ENCODE peak calls at places on chromosomes 4 and X, in ten cellular contexts. One of them, this sample, is unnamed.

GRCh38 chr4:7894677-7895181 is 44.9 kb downstream of the AFAP1 start:
- DNase-seq in choroid plexus epithelial cell: no peak
- DNase-seq in stimulated activated CD4-positive, alpha-beta T cell treated with anti-CD3 and anti-CD28 coated beads, Interleukin-12 subunit alpha, Interleukin-12 subunit beta, amount 100 ng/mL, for 4 hours: no peak
- DNase-seq in fibroblast of lung: no peak
- DNase-seq in CD14-positive monocyte: no peak
- DNase-seq in effector CD4-positive, alpha-beta T cell: no peak
- DNase-seq in kidney glomerular epithelial cell: no peak
- DNase-seq in AG20443: no peak
- DNase-seq in astrocyte of the spinal cord: no peak
- DNase-seq in activated naive CD4-positive, alpha-beta T cell treated with anti-CD3 and anti-CD28 coated beads, Interleukin-2, amount 50 U/mL, for 16 hours: no peak
- DNase-seq in this sample: no peak

GRCh38 chrX:19628006-19628575 is 112.8 kb upstream of the MAP3K15 start:
- DNase-seq in CD14-positive monocyte: no peak
- DNase-seq in kidney glomerular epithelial cell: no peak
- DNase-seq in activated naive CD4-positive, alpha-beta T cell treated with anti-CD3 and anti-CD28 coated beads, Interleukin-2, amount 50 U/mL, for 16 hours: no peak
- DNase-seq in AG20443: peak
- DNase-seq in astrocyte of the spinal cord: peak
- DNase-seq in fibroblast of lung: peak
- DNase-seq in choroid plexus epithelial cell: no peak
- DNase-seq in stimulated activated CD4-positive, alpha-beta T cell treated with anti-CD3 and anti-CD28 coated beads, Interleukin-12 subunit alpha, Interleukin-12 subunit beta, amount 100 ng/mL, for 4 hours: no peak
- DNase-seq in effector CD4-positive, alpha-beta T cell: no peak
- DNase-seq in this sample: no peak

GRCh38 chr4:133146192-133146573 is 2.9 kb upstream of the PCDH10 start:
- DNase-seq in kidney glomerular epithelial cell: no peak
- DNase-seq in effector CD4-positive, alpha-beta T cell: no peak
- DNase-seq in CD14-positive monocyte: no peak
- DNase-seq in astrocyte of the spinal cord: no peak
- DNase-seq in choroid plexus epithelial cell: no peak
- DNase-seq in AG20443: no peak
- DNase-seq in activated naive CD4-positive, alpha-beta T cell treated with anti-CD3 and anti-CD28 coated beads, Interleukin-2, amount 50 U/mL, for 16 hours: no peak
- DNase-seq in stimulated activated CD4-positive, alpha-beta T cell treated with anti-CD3 and anti-CD28 coated beads, Interleukin-12 subunit alpha, Interleukin-12 subunit beta, amount 100 ng/mL, for 4 hours: no peak
- DNase-seq in fibroblast of lung: no peak
- DNase-seq in this sample: no peak

GRCh38 chr4:128524311-128524710 is 236.7 kb upstream of the PGRMC2 start:
- DNase-seq in CD14-positive monocyte: no peak
- DNase-seq in AG20443: peak
- DNase-seq in stimulated activated CD4-positive, alpha-beta T cell treated with anti-CD3 and anti-CD28 coated beads, Interleukin-12 subunit alpha, Interleukin-12 subunit beta, amount 100 ng/mL, for 4 hours: no peak
- DNase-seq in kidney glomerular epithelial cell: peak
- DNase-seq in choroid plexus epithelial cell: peak
- DNase-seq in activated naive CD4-positive, alpha-beta T cell treated with anti-CD3 and anti-CD28 coated beads, Interleukin-2, amount 50 U/mL, for 16 hours: no peak
- DNase-seq in effector CD4-positive, alpha-beta T cell: no peak
- DNase-seq in astrocyte of the spinal cord: peak
- DNase-seq in fibroblast of lung: peak
- DNase-seq in this sample: no peak

GRCh38 chrX:29090811-29091210 is 503.6 kb downstream of the IL1RAPL1 start:
- DNase-seq in choroid plexus epithelial cell: peak
- DNase-seq in astrocyte of the spinal cord: peak
- DNase-seq in CD14-positive monocyte: no peak
- DNase-seq in fibroblast of lung: peak
- DNase-seq in kidney glomerular epithelial cell: no peak
- DNase-seq in effector CD4-positive, alpha-beta T cell: no peak
- DNase-seq in activated naive CD4-positive, alpha-beta T cell treated with anti-CD3 and anti-CD28 coated beads, Interleukin-2, amount 50 U/mL, for 16 hours: no peak
- DNase-seq in AG20443: peak
- DNase-seq in stimulated activated CD4-positive, alpha-beta T cell treated with anti-CD3 and anti-CD28 coated beads, Interleukin-12 subunit alpha, Interleukin-12 subunit beta, amount 100 ng/mL, for 4 hours: no peak
- DNase-seq in this sample: no peak

GRCh38 chr4:25703731-25704388 is 48.2 kb downstream of the SLC34A2 start:
- DNase-seq in astrocyte of the spinal cord: no peak
- DNase-seq in stimulated activated CD4-positive, alpha-beta T cell treated with anti-CD3 and anti-CD28 coated beads, Interleukin-12 subunit alpha, Interleukin-12 subunit beta, amount 100 ng/mL, for 4 hours: no peak
- DNase-seq in fibroblast of lung: peak
- DNase-seq in choroid plexus epithelial cell: no peak
- DNase-seq in CD14-positive monocyte: no peak
- DNase-seq in effector CD4-positive, alpha-beta T cell: no peak
- DNase-seq in AG20443: no peak
- DNase-seq in kidney glomerular epithelial cell: peak
- DNase-seq in activated naive CD4-positive, alpha-beta T cell treated with anti-CD3 and anti-CD28 coated beads, Interleukin-2, amount 50 U/mL, for 16 hours: no peak
- DNase-seq in this sample: no peak

GRCh38 chr4:64465263-64465662 is 56.0 kb upstream of the TECRL start:
- DNase-seq in choroid plexus epithelial cell: peak
- DNase-seq in activated naive CD4-positive, alpha-beta T cell treated with anti-CD3 and anti-CD28 coated beads, Interleukin-2, amount 50 U/mL, for 16 hours: no peak
- DNase-seq in astrocyte of the spinal cord: no peak
- DNase-seq in stimulated activated CD4-positive, alpha-beta T cell treated with anti-CD3 and anti-CD28 coated beads, Interleukin-12 subunit alpha, Interleukin-12 subunit beta, amount 100 ng/mL, for 4 hours: no peak
- DNase-seq in kidney glomerular epithelial cell: no peak
- DNase-seq in fibroblast of lung: no peak
- DNase-seq in CD14-positive monocyte: no peak
- DNase-seq in effector CD4-positive, alpha-beta T cell: no peak
- DNase-seq in AG20443: no peak
- DNase-seq in this sample: no peak

GRCh38 chr4:166066936-166067335 is 193.9 kb downstream of the TLL1 start:
- DNase-seq in AG20443: no peak
- DNase-seq in activated naive CD4-positive, alpha-beta T cell treated with anti-CD3 and anti-CD28 coated beads, Interleukin-2, amount 50 U/mL, for 16 hours: no peak
- DNase-seq in stimulated activated CD4-positive, alpha-beta T cell treated with anti-CD3 and anti-CD28 coated beads, Interleukin-12 subunit alpha, Interleukin-12 subunit beta, amount 100 ng/mL, for 4 hours: no peak
- DNase-seq in effector CD4-positive, alpha-beta T cell: no peak
- DNase-seq in CD14-positive monocyte: no peak
- DNase-seq in fibroblast of lung: no peak
- DNase-seq in kidney glomerular epithelial cell: no peak
- DNase-seq in choroid plexus epithelial cell: no peak
- DNase-seq in astrocyte of the spinal cord: no peak
- DNase-seq in this sample: no peak

GRCh38 chrX:13087322-13088154 is 43.1 kb upstream of the FAM9C start:
- DNase-seq in effector CD4-positive, alpha-beta T cell: peak
- DNase-seq in choroid plexus epithelial cell: peak
- DNase-seq in CD14-positive monocyte: peak
- DNase-seq in astrocyte of the spinal cord: peak
- DNase-seq in AG20443: no peak
- DNase-seq in fibroblast of lung: peak
- DNase-seq in kidney glomerular epithelial cell: peak
- DNase-seq in activated naive CD4-positive, alpha-beta T cell treated with anti-CD3 and anti-CD28 coated beads, Interleukin-2, amount 50 U/mL, for 16 hours: peak
- DNase-seq in stimulated activated CD4-positive, alpha-beta T cell treated with anti-CD3 and anti-CD28 coated beads, Interleukin-12 subunit alpha, Interleukin-12 subunit beta, amount 100 ng/mL, for 4 hours: no peak
- DNase-seq in this sample: no peak

GRCh38 chr4:8818063-8818881 is 53.4 kb downstream of the HMX1 start:
- DNase-seq in fibroblast of lung: no peak
- DNase-seq in choroid plexus epithelial cell: no peak
- DNase-seq in astrocyte of the spinal cord: no peak
- DNase-seq in AG20443: no peak
- DNase-seq in CD14-positive monocyte: peak
- DNase-seq in kidney glomerular epithelial cell: no peak
- DNase-seq in effector CD4-positive, alpha-beta T cell: no peak
- DNase-seq in stimulated activated CD4-positive, alpha-beta T cell treated with anti-CD3 and anti-CD28 coated beads, Interleukin-12 subunit alpha, Interleukin-12 subunit beta, amount 100 ng/mL, for 4 hours: no peak
- DNase-seq in activated naive CD4-positive, alpha-beta T cell treated with anti-CD3 and anti-CD28 coated beads, Interleukin-2, amount 50 U/mL, for 16 hours: no peak
- DNase-seq in this sample: no peak

GRCh38 chr4:91113130-91113706 is 986.0 kb downstream of the CCSER1 start:
- DNase-seq in activated naive CD4-positive, alpha-beta T cell treated with anti-CD3 and anti-CD28 coated beads, Interleukin-2, amount 50 U/mL, for 16 hours: no peak
- DNase-seq in CD14-positive monocyte: no peak
- DNase-seq in choroid plexus epithelial cell: peak
- DNase-seq in kidney glomerular epithelial cell: peak
- DNase-seq in astrocyte of the spinal cord: peak
- DNase-seq in effector CD4-positive, alpha-beta T cell: no peak
- DNase-seq in fibroblast of lung: peak
- DNase-seq in AG20443: peak
- DNase-seq in stimulated activated CD4-positive, alpha-beta T cell treated with anti-CD3 and anti-CD28 coated beads, Interleukin-12 subunit alpha, Interleukin-12 subunit beta, amount 100 ng/mL, for 4 hours: no peak
- DNase-seq in this sample: no peak

GRCh38 chrX:37926700-37927099 is 79.3 kb upstream of the DYNLT3 start:
- DNase-seq in AG20443: peak
- DNase-seq in stimulated activated CD4-positive, alpha-beta T cell treated with anti-CD3 and anti-CD28 coated beads, Interleukin-12 subunit alpha, Interleukin-12 subunit beta, amount 100 ng/mL, for 4 hours: no peak
- DNase-seq in fibroblast of lung: peak
- DNase-seq in activated naive CD4-positive, alpha-beta T cell treated with anti-CD3 and anti-CD28 coated beads, Interleukin-2, amount 50 U/mL, for 16 hours: no peak
- DNase-seq in kidney glomerular epithelial cell: peak
- DNase-seq in astrocyte of the spinal cord: peak
- DNase-seq in choroid plexus epithelial cell: peak
- DNase-seq in CD14-positive monocyte: no peak
- DNase-seq in effector CD4-positive, alpha-beta T cell: no peak
- DNase-seq in this sample: no peak

GRCh38 chr4:186132577-186133277 is 28.2 kb downstream of the FAM149A start:
- DNase-seq in fibroblast of lung: peak
- DNase-seq in choroid plexus epithelial cell: peak
- DNase-seq in stimulated activated CD4-positive, alpha-beta T cell treated with anti-CD3 and anti-CD28 coated beads, Interleukin-12 subunit alpha, Interleukin-12 subunit beta, amount 100 ng/mL, for 4 hours: no peak
- DNase-seq in activated naive CD4-positive, alpha-beta T cell treated with anti-CD3 and anti-CD28 coated beads, Interleukin-2, amount 50 U/mL, for 16 hours: no peak
- DNase-seq in astrocyte of the spinal cord: peak
- DNase-seq in effector CD4-positive, alpha-beta T cell: no peak
- DNase-seq in kidney glomerular epithelial cell: peak
- DNase-seq in AG20443: no peak
- DNase-seq in CD14-positive monocyte: no peak
- DNase-seq in this sample: no peak

GRCh38 chrX:16754019-16754418 is 32.2 kb upstream of the TXLNG start:
- DNase-seq in AG20443: no peak
- DNase-seq in activated naive CD4-positive, alpha-beta T cell treated with anti-CD3 and anti-CD28 coated beads, Interleukin-2, amount 50 U/mL, for 16 hours: no peak
- DNase-seq in fibroblast of lung: no peak
- DNase-seq in stimulated activated CD4-positive, alpha-beta T cell treated with anti-CD3 and anti-CD28 coated beads, Interleukin-12 subunit alpha, Interleukin-12 subunit beta, amount 100 ng/mL, for 4 hours: no peak
- DNase-seq in choroid plexus epithelial cell: peak
- DNase-seq in effector CD4-positive, alpha-beta T cell: no peak
- DNase-seq in CD14-positive monocyte: no peak
- DNase-seq in astrocyte of the spinal cord: no peak
- DNase-seq in kidney glomerular epithelial cell: no peak
- DNase-seq in this sample: no peak

GRCh38 chrX:118901991-118902390 is 72.4 kb upstream of the LONRF3 start:
- DNase-seq in fibroblast of lung: no peak
- DNase-seq in CD14-positive monocyte: no peak
- DNase-seq in AG20443: no peak
- DNase-seq in astrocyte of the spinal cord: no peak
- DNase-seq in kidney glomerular epithelial cell: no peak
- DNase-seq in activated naive CD4-positive, alpha-beta T cell treated with anti-CD3 and anti-CD28 coated beads, Interleukin-2, amount 50 U/mL, for 16 hours: no peak
- DNase-seq in effector CD4-positive, alpha-beta T cell: no peak
- DNase-seq in stimulated activated CD4-positive, alpha-beta T cell treated with anti-CD3 and anti-CD28 coated beads, Interleukin-12 subunit alpha, Interleukin-12 subunit beta, amount 100 ng/mL, for 4 hours: no peak
- DNase-seq in choroid plexus epithelial cell: no peak
- DNase-seq in this sample: no peak

GRCh38 chrX:150429577-150429976 is 66.5 kb downstream of the MAMLD1 start:
- DNase-seq in CD14-positive monocyte: no peak
- DNase-seq in stimulated activated CD4-positive, alpha-beta T cell treated with anti-CD3 and anti-CD28 coated beads, Interleukin-12 subunit alpha, Interleukin-12 subunit beta, amount 100 ng/mL, for 4 hours: no peak
- DNase-seq in choroid plexus epithelial cell: peak
- DNase-seq in activated naive CD4-positive, alpha-beta T cell treated with anti-CD3 and anti-CD28 coated beads, Interleukin-2, amount 50 U/mL, for 16 hours: no peak
- DNase-seq in fibroblast of lung: peak
- DNase-seq in AG20443: no peak
- DNase-seq in effector CD4-positive, alpha-beta T cell: no peak
- DNase-seq in astrocyte of the spinal cord: peak
- DNase-seq in kidney glomerular epithelial cell: no peak
- DNase-seq in this sample: no peak

GRCh38 chr4:159549092-159549491 is 446.2 kb downstream of the RAPGEF2 start:
- DNase-seq in activated naive CD4-positive, alpha-beta T cell treated with anti-CD3 and anti-CD28 coated beads, Interleukin-2, amount 50 U/mL, for 16 hours: no peak
- DNase-seq in CD14-positive monocyte: no peak
- DNase-seq in kidney glomerular epithelial cell: no peak
- DNase-seq in effector CD4-positive, alpha-beta T cell: no peak
- DNase-seq in fibroblast of lung: peak
- DNase-seq in choroid plexus epithelial cell: peak
- DNase-seq in stimulated activated CD4-positive, alpha-beta T cell treated with anti-CD3 and anti-CD28 coated beads, Interleukin-12 subunit alpha, Interleukin-12 subunit beta, amount 100 ng/mL, for 4 hours: no peak
- DNase-seq in AG20443: no peak
- DNase-seq in astrocyte of the spinal cord: peak
- DNase-seq in this sample: no peak

GRCh38 chr4:177485528-177485927 is 43.3 kb upstream of the AGA start:
- DNase-seq in AG20443: no peak
- DNase-seq in stimulated activated CD4-positive, alpha-beta T cell treated with anti-CD3 and anti-CD28 coated beads, Interleukin-12 subunit alpha, Interleukin-12 subunit beta, amount 100 ng/mL, for 4 hours: no peak
- DNase-seq in CD14-positive monocyte: no peak
- DNase-seq in choroid plexus epithelial cell: no peak
- DNase-seq in effector CD4-positive, alpha-beta T cell: no peak
- DNase-seq in activated naive CD4-positive, alpha-beta T cell treated with anti-CD3 and anti-CD28 coated beads, Interleukin-2, amount 50 U/mL, for 16 hours: no peak
- DNase-seq in fibroblast of lung: peak
- DNase-seq in kidney glomerular epithelial cell: no peak
- DNase-seq in astrocyte of the spinal cord: peak
- DNase-seq in this sample: no peak

GRCh38 chr4:107870916-107871786 is 46.4 kb downstream of the SGMS2 start:
- DNase-seq in effector CD4-positive, alpha-beta T cell: no peak
- DNase-seq in CD14-positive monocyte: no peak
- DNase-seq in astrocyte of the spinal cord: no peak
- DNase-seq in activated naive CD4-positive, alpha-beta T cell treated with anti-CD3 and anti-CD28 coated beads, Interleukin-2, amount 50 U/mL, for 16 hours: no peak
- DNase-seq in AG20443: no peak
- DNase-seq in stimulated activated CD4-positive, alpha-beta T cell treated with anti-CD3 and anti-CD28 coated beads, Interleukin-12 subunit alpha, Interleukin-12 subunit beta, amount 100 ng/mL, for 4 hours: no peak
- DNase-seq in kidney glomerular epithelial cell: no peak
- DNase-seq in choroid plexus epithelial cell: peak
- DNase-seq in fibroblast of lung: peak
- DNase-seq in this sample: no peak

GRCh38 chr4:25169446-25169845 is 9.2 kb upstream of the SEPSECS start:
- DNase-seq in astrocyte of the spinal cord: no peak
- DNase-seq in fibroblast of lung: no peak
- DNase-seq in kidney glomerular epithelial cell: no peak
- DNase-seq in effector CD4-positive, alpha-beta T cell: no peak
- DNase-seq in choroid plexus epithelial cell: no peak
- DNase-seq in CD14-positive monocyte: no peak
- DNase-seq in activated naive CD4-positive, alpha-beta T cell treated with anti-CD3 and anti-CD28 coated beads, Interleukin-2, amount 50 U/mL, for 16 hours: no peak
- DNase-seq in AG20443: no peak
- DNase-seq in stimulated activated CD4-positive, alpha-beta T cell treated with anti-CD3 and anti-CD28 coated beads, Interleukin-12 subunit alpha, Interleukin-12 subunit beta, amount 100 ng/mL, for 4 hours: no peak
- DNase-seq in this sample: no peak

GRCh38 chr4:35725131-35725530 is 519.2 kb downstream of the ARAP2 start:
- DNase-seq in effector CD4-positive, alpha-beta T cell: no peak
- DNase-seq in astrocyte of the spinal cord: no peak
- DNase-seq in choroid plexus epithelial cell: no peak
- DNase-seq in fibroblast of lung: no peak
- DNase-seq in AG20443: no peak
- DNase-seq in activated naive CD4-positive, alpha-beta T cell treated with anti-CD3 and anti-CD28 coated beads, Interleukin-2, amount 50 U/mL, for 16 hours: no peak
- DNase-seq in CD14-positive monocyte: no peak
- DNase-seq in stimulated activated CD4-positive, alpha-beta T cell treated with anti-CD3 and anti-CD28 coated beads, Interleukin-12 subunit alpha, Interleukin-12 subunit beta, amount 100 ng/mL, for 4 hours: no peak
- DNase-seq in kidney glomerular epithelial cell: no peak
- DNase-seq in this sample: peak

GRCh38 chr4:184746532-184746870 is 12.6 kb upstream of the CENPU start:
- DNase-seq in effector CD4-positive, alpha-beta T cell: no peak
- DNase-seq in activated naive CD4-positive, alpha-beta T cell treated with anti-CD3 and anti-CD28 coated beads, Interleukin-2, amount 50 U/mL, for 16 hours: no peak
- DNase-seq in AG20443: peak
- DNase-seq in astrocyte of the spinal cord: peak
- DNase-seq in kidney glomerular epithelial cell: peak
- DNase-seq in stimulated activated CD4-positive, alpha-beta T cell treated with anti-CD3 and anti-CD28 coated beads, Interleukin-12 subunit alpha, Interleukin-12 subunit beta, amount 100 ng/mL, for 4 hours: no peak
- DNase-seq in CD14-positive monocyte: no peak
- DNase-seq in fibroblast of lung: peak
- DNase-seq in choroid plexus epithelial cell: peak
- DNase-seq in this sample: no peak

GRCh38 chr4:113539408-113539807 is 222.1 kb downstream of the CAMK2D start:
- DNase-seq in fibroblast of lung: peak
- DNase-seq in CD14-positive monocyte: no peak
- DNase-seq in AG20443: peak
- DNase-seq in effector CD4-positive, alpha-beta T cell: no peak
- DNase-seq in activated naive CD4-positive, alpha-beta T cell treated with anti-CD3 and anti-CD28 coated beads, Interleukin-2, amount 50 U/mL, for 16 hours: no peak
- DNase-seq in kidney glomerular epithelial cell: peak
- DNase-seq in stimulated activated CD4-positive, alpha-beta T cell treated with anti-CD3 and anti-CD28 coated beads, Interleukin-12 subunit alpha, Interleukin-12 subunit beta, amount 100 ng/mL, for 4 hours: no peak
- DNase-seq in astrocyte of the spinal cord: peak
- DNase-seq in choroid plexus epithelial cell: peak
- DNase-seq in this sample: no peak

GRCh38 chr4:105058177-105058812 is 88.4 kb upstream of the TET2 start:
- DNase-seq in fibroblast of lung: peak
- DNase-seq in astrocyte of the spinal cord: peak
- DNase-seq in AG20443: no peak
- DNase-seq in CD14-positive monocyte: no peak
- DNase-seq in choroid plexus epithelial cell: peak
- DNase-seq in kidney glomerular epithelial cell: no peak
- DNase-seq in stimulated activated CD4-positive, alpha-beta T cell treated with anti-CD3 and anti-CD28 coated beads, Interleukin-12 subunit alpha, Interleukin-12 subunit beta, amount 100 ng/mL, for 4 hours: no peak
- DNase-seq in activated naive CD4-positive, alpha-beta T cell treated with anti-CD3 and anti-CD28 coated beads, Interleukin-2, amount 50 U/mL, for 16 hours: no peak
- DNase-seq in effector CD4-positive, alpha-beta T cell: no peak
- DNase-seq in this sample: no peak

GRCh38 chr4:36322921-36323354 is 41.5 kb downstream of the DTHD1 start:
- DNase-seq in astrocyte of the spinal cord: no peak
- DNase-seq in stimulated activated CD4-positive, alpha-beta T cell treated with anti-CD3 and anti-CD28 coated beads, Interleukin-12 subunit alpha, Interleukin-12 subunit beta, amount 100 ng/mL, for 4 hours: no peak
- DNase-seq in fibroblast of lung: no peak
- DNase-seq in AG20443: no peak
- DNase-seq in effector CD4-positive, alpha-beta T cell: peak
- DNase-seq in activated naive CD4-positive, alpha-beta T cell treated with anti-CD3 and anti-CD28 coated beads, Interleukin-2, amount 50 U/mL, for 16 hours: peak
- DNase-seq in CD14-positive monocyte: no peak
- DNase-seq in choroid plexus epithelial cell: peak
- DNase-seq in kidney glomerular epithelial cell: peak
- DNase-seq in this sample: no peak

GRCh38 chrX:44871114-44871645 is 1.8 kb upstream of the KDM6A start:
- DNase-seq in activated naive CD4-positive, alpha-beta T cell treated with anti-CD3 and anti-CD28 coated beads, Interleukin-2, amount 50 U/mL, for 16 hours: no peak
- DNase-seq in effector CD4-positive, alpha-beta T cell: no peak
- DNase-seq in kidney glomerular epithelial cell: no peak
- DNase-seq in AG20443: peak
- DNase-seq in astrocyte of the spinal cord: no peak
- DNase-seq in fibroblast of lung: peak
- DNase-seq in stimulated activated CD4-positive, alpha-beta T cell treated with anti-CD3 and anti-CD28 coated beads, Interleukin-12 subunit alpha, Interleukin-12 subunit beta, amount 100 ng/mL, for 4 hours: no peak
- DNase-seq in choroid plexus epithelial cell: no peak
- DNase-seq in CD14-positive monocyte: no peak
- DNase-seq in this sample: no peak

GRCh38 chr4:126738926-126739325 is 893.8 kb upstream of the INTU start:
- DNase-seq in CD14-positive monocyte: no peak
- DNase-seq in stimulated activated CD4-positive, alpha-beta T cell treated with anti-CD3 and anti-CD28 coated beads, Interleukin-12 subunit alpha, Interleukin-12 subunit beta, amount 100 ng/mL, for 4 hours: no peak
- DNase-seq in fibroblast of lung: peak
- DNase-seq in choroid plexus epithelial cell: peak
- DNase-seq in effector CD4-positive, alpha-beta T cell: no peak
- DNase-seq in activated naive CD4-positive, alpha-beta T cell treated with anti-CD3 and anti-CD28 coated beads, Interleukin-2, amount 50 U/mL, for 16 hours: no peak
- DNase-seq in kidney glomerular epithelial cell: no peak
- DNase-seq in AG20443: peak
- DNase-seq in astrocyte of the spinal cord: no peak
- DNase-seq in this sample: no peak